ENCODE peak calls at places on chromosome 6, in seven cellular contexts. H is HCT116, S is H1, F is K562, W is HepG2, X is GM12878, M is SK-N-SH. V is an unnamed sample.

GRCh38 chr6:154359679-154360078 is 3.1 kb upstream of the IPCEF1 start:
- DNase-seq in F (no peak), M (no peak), X (no peak), W (no peak), H (no peak), S (no peak), V (no peak)

GRCh38 chr6:19322691-19323470 is 514.3 kb upstream of the ID4 start:
- DNase-seq in F (no peak), M (no peak), W (no peak), S (no peak), H (no peak), X (no peak), V (no peak)

GRCh38 chr6:3831741-3832530 is 17.2 kb upstream of the FAM50B start:
- DNase-seq in F (no peak), X (no peak), S (no peak), W (no peak), H (no peak), M (no peak), V (no peak)

GRCh38 chr6:110965629-110966229 is 7.2 kb downstream of the GTF3C6 start:
- DNase-seq in M (no peak), X (no peak), H (no peak), F (no peak), W (no peak), S (no peak), V (no peak)

GRCh38 chr6:20661721-20662120 is 127.5 kb downstream of the CDKAL1 start:
- DNase-seq in H (no peak), M (peak), X (no peak), S (no peak), F (no peak), W (no peak), V (peak)

GRCh38 chr6:40343887-40344565 is 243.1 kb downstream of the LRFN2 start:
- DNase-seq in M (peak), F (no peak), S (no peak), X (no peak), H (no peak), W (no peak), V (no peak)

GRCh38 chr6:30556714-30556963 is 350 bp upstream of the GNL1 start:
- DNase-seq in S (peak), X (no peak), H (peak), W (no peak), F (no peak), M (no peak), V (peak)

GRCh38 chr6:160173806-160174205 is 52.2 kb downstream of the SLC22A1 start:
- DNase-seq in F (no peak), M (no peak), H (no peak), X (no peak), S (no peak), W (no peak), V (no peak)

GRCh38 chr6:84411060-84411629 is 183.7 kb upstream of the CEP162 start:
- DNase-seq in F (no peak), H (no peak), M (no peak), X (no peak), W (no peak), S (no peak), V (no peak)

GRCh38 chr6:131136021-131136847 is 967 bp downstream of the AKAP7 start:
- DNase-seq in H (no peak), M (no peak), S (no peak), F (no peak), X (no peak), W (peak), V (peak)

GRCh38 chr6:106117579-106117978 is 31.4 kb downstream of the PRDM1 start:
- DNase-seq in W (no peak), M (no peak), S (no peak), X (no peak), H (no peak), F (no peak), V (no peak)

GRCh38 chr6:12324096-12324495 is 33.9 kb downstream of the EDN1 start:
- DNase-seq in S (no peak), W (peak), H (peak), M (no peak), F (no peak), X (no peak), V (peak)

GRCh38 chr6:62775427-62776022 is 435.7 kb upstream of the FKBP1C start:
- DNase-seq in W (peak), H (peak), X (no peak), M (peak), S (no peak), F (peak), V (no peak)

GRCh38 chr6:96186094-96186493 is 170.3 kb downstream of the FUT9 start:
- DNase-seq in H (no peak), F (no peak), S (no peak), M (no peak), W (no peak), X (no peak), V (no peak)

GRCh38 chr6:3748208-3748701 is 3.3 kb downstream of the PXDC1 start:
- DNase-seq in F (peak), H (peak), W (peak), X (no peak), S (no peak), M (peak), V (peak)

GRCh38 chr6:24752917-24753486 is 21.7 kb upstream of the GMNN start:
- DNase-seq in X (no peak), H (no peak), S (no peak), M (no peak), W (peak), F (no peak), V (no peak)

GRCh38 chr6:40349566-40350192 is 237.5 kb downstream of the LRFN2 start:
- DNase-seq in H (no peak), M (no peak), F (no peak), X (no peak), W (no peak), S (no peak), V (no peak)

GRCh38 chr6:28225056-28225834 is at the start of gene ZSCAN9:
- DNase-seq in M (peak), S (peak), F (peak), H (peak), W (peak), X (peak), V (peak)

GRCh38 chr6:119568580-119568979 is 219.0 kb upstream of the MAN1A1 start:
- DNase-seq in W (no peak), H (no peak), S (no peak), X (no peak), F (no peak), M (no peak), V (no peak)

GRCh38 chr6:23394699-23395098 is 731.3 kb upstream of the NRSN1 start:
- DNase-seq in F (no peak), X (no peak), S (no peak), H (no peak), W (no peak), M (no peak), V (no peak)

GRCh38 chr6:142681099-142681498 is 263.9 kb downstream of the HIVEP2 start:
- DNase-seq in H (no peak), M (no peak), S (no peak), F (no peak), X (no peak), W (no peak), V (no peak)

GRCh38 chr6:27374824-27375612 is 13.5 kb upstream of the ZNF391 start:
- DNase-seq in M (peak), W (peak), X (no peak), F (peak), S (peak), H (peak), V (peak)

GRCh38 chr6:21340563-21340962 is 253.0 kb upstream of the SOX4 start:
- DNase-seq in F (no peak), M (no peak), S (no peak), W (no peak), X (no peak), H (no peak), V (no peak)

GRCh38 chr6:145453376-145453775 is 281.9 kb downstream of the EPM2A start:
- DNase-seq in M (peak), H (peak), S (no peak), F (no peak), X (no peak), W (no peak), V (no peak)

GRCh38 chr6:15452182-15452941 is 206.5 kb downstream of the JARID2 start:
- DNase-seq in X (no peak), F (no peak), W (no peak), M (no peak), S (no peak), H (no peak), V (no peak)

GRCh38 chr6:63745784-63746183 is 110.2 kb downstream of the PHF3 start:
- DNase-seq in H (no peak), F (no peak), M (no peak), X (no peak), W (no peak), S (no peak), V (no peak)

GRCh38 chr6:11788043-11788442 is 9.4 kb upstream of the ADTRP start:
- DNase-seq in F (no peak), X (peak), H (no peak), M (no peak), S (no peak), W (no peak), V (no peak)

GRCh38 chr6:48560408-48560807 is 449.4 kb upstream of the PTCHD4 start:
- DNase-seq in W (no peak), X (no peak), H (no peak), M (no peak), S (no peak), F (no peak), V (peak)

GRCh38 chr6:105364243-105364642 is 38.6 kb downstream of the PREP start:
- DNase-seq in S (no peak), F (no peak), M (peak), H (no peak), W (no peak), X (no peak), V (no peak)

GRCh38 chr6:13371421-13372072 is 43.2 kb upstream of the TBC1D7 start:
- DNase-seq in H (no peak), X (no peak), F (no peak), M (peak), W (no peak), S (no peak), V (no peak)

GRCh38 chr6:75852721-75853120 is 103.7 kb downstream of the MYO6 start:
- DNase-seq in W (no peak), X (no peak), S (no peak), F (no peak), M (no peak), H (no peak), V (no peak)

GRCh38 chr6:24489881-24490280 is 503 bp upstream of the GPLD1 start:
- DNase-seq in X (no peak), H (no peak), S (no peak), M (no peak), F (no peak), W (peak), V (no peak)

GRCh38 chr6:104201557-104201956 is 658.2 kb downstream of the HACE1 start:
- DNase-seq in M (no peak), X (no peak), F (no peak), H (no peak), W (no peak), S (no peak), V (no peak)

GRCh38 chr6:116210750-116211425 is 43.0 kb downstream of the TSPYL4 start:
- DNase-seq in W (no peak), M (no peak), H (no peak), X (no peak), S (no peak), F (no peak), V (peak)

GRCh38 chr6:135814043-135814442 is 37.5 kb upstream of the PDE7B start:
- DNase-seq in H (no peak), F (no peak), X (no peak), M (no peak), S (no peak), W (peak), V (no peak)

GRCh38 chr6:43505718-43506117 is 4.4 kb downstream of the LRRC73 start:
- DNase-seq in H (no peak), X (no peak), S (no peak), F (no peak), W (no peak), M (no peak), V (no peak)

GRCh38 chr6:11759995-11760394 is 18.6 kb downstream of the ADTRP start:
- DNase-seq in X (no peak), F (no peak), H (no peak), M (no peak), W (no peak), S (no peak), V (no peak)

GRCh38 chr6:86477510-86478166 is 459.7 kb upstream of the HTR1E start:
- DNase-seq in H (no peak), S (no peak), F (no peak), X (no peak), M (no peak), W (no peak), V (no peak)

GRCh38 chr6:136012948-136013347 is 161.4 kb downstream of the PDE7B start:
- DNase-seq in S (no peak), X (no peak), F (no peak), W (no peak), M (no peak), H (no peak), V (no peak)

GRCh38 chr6:34120953-34121675 is 24.8 kb downstream of the GRM4 start:
- DNase-seq in H (no peak), S (no peak), M (peak), F (no peak), X (no peak), W (no peak), V (no peak)
- TF ChIP-seq JUND in H (no peak), S (no peak), M (no peak), F (no peak), X (no peak), W (no peak), V (no peak)

DNA sequence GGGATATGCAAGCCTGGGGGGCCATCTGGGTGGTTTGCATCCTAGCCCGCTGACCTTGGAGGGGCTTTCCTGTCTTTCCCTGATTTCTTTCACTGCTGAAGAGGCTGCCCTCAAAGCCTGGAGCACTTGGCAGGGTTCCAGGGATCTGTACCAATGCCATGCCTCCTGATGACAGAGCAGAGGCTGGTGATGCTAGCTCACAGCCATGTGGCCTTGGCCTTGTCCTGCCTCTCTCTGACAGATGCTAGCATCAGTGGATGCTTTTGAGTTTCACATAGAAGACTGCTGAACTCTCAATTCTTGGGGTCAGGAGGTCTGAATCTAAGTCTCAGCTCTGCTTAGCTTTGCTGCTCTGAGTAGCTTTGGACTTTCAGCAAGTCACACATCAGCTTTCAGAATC is 21.9 kb upstream of the RREB1 start:
- DNase-seq in S (no peak), M (peak), X (no peak), W (no peak), F (no peak), H (no peak), V (peak)
- TF ChIP-seq JUND in S (no peak), M (no peak), X (no peak), W (no peak), F (no peak), H (no peak), V (no peak)

GRCh38 chr6:100343678-100344077 is 121.0 kb downstream of the SIM1 start:
- DNase-seq in S (no peak), X (no peak), W (no peak), F (no peak), H (no peak), M (no peak), V (no peak)
- TF ChIP-seq JUND in S (no peak), X (no peak), W (no peak), F (no peak), H (no peak), M (no peak), V (no peak)

DNA sequence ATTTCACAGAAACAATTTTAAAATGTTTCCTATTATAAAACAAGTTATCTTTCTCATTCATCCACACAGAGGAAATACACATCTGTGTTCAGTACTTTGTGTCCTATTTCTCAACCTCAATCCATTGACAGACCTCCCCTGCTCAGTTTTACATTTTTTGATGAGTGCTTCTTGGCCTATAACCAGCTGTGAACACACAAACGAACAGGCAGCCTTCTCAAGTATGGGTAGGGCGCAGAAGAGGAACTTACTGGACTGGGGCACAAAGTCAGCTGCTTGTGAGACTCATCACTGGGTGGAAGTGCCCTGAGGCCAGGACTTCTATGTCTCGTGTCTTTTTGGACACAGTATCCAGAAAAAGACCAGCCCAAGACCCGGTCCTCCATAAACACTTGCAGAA is 2.8 kb downstream of the RPS6KA2 start:
- DNase-seq in X (no peak), F (no peak), H (no peak), M (no peak), S (no peak), W (no peak), V (no peak)
- TF ChIP-seq JUND in X (no peak), F (no peak), H (no peak), M (no peak), S (no peak), W (no peak), V (no peak)

GRCh38 chr6:6736753-6737654 is 148.5 kb downstream of the LY86 start:
- DNase-seq in S (no peak), W (no peak), F (peak), H (no peak), X (no peak), M (peak), V (peak)
- TF ChIP-seq JUND in S (no peak), W (no peak), F (no peak), H (no peak), X (no peak), M (no peak), V (no peak)

GRCh38 chr6:2430617-2431016 is 185.2 kb upstream of the GMDS start:
- DNase-seq in S (no peak), W (no peak), M (no peak), F (no peak), H (no peak), X (no peak), V (no peak)
- TF ChIP-seq JUND in S (no peak), W (no peak), M (no peak), F (no peak), H (no peak), X (no peak), V (no peak)

GRCh38 chr6:147029923-147030322 is 174.3 kb upstream of the STXBP5 start:
- DNase-seq in M (no peak), W (no peak), X (no peak), S (no peak), F (no peak), H (no peak), V (no peak)

GRCh38 chr6:147035891-147036290 is 168.3 kb upstream of the STXBP5 start:
- DNase-seq in X (no peak), M (no peak), F (no peak), S (no peak), W (no peak), H (no peak), V (no peak)

GRCh38 chr6:147037881-147038280 is 166.3 kb upstream of the STXBP5 start:
- DNase-seq in S (no peak), X (no peak), F (no peak), H (no peak), W (no peak), M (no peak), V (no peak)

DNA sequence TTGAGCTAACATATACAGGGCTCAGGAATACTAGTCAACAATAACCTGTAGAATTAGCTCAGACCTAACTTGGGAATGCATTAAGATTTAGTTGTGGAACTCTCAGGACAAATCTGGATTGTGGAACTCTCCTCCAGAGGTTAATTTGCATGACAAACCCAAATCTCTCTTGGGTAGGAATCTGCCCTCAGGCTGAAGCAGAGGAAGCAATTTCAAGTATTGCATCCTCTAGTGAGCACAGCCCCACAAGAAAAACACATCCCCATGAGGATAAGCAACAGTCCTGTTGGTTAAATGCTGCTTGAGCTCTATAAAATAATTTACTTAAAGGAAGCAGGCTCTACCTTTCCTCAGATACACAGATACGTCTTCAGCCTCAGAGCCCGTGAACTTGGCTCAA is 170.9 kb upstream of the STXBP5 start:
- DNase-seq in H (no peak), F (no peak), X (no peak), W (no peak), M (no peak), S (peak), V (no peak)
- TF ChIP-seq JUND in H (no peak), F (no peak), X (no peak), W (no peak), M (no peak), S (no peak), V (no peak)